ENCODE peak calls at places on chromosomes 4 and X, in six cellular contexts. A is RCC 7860, K is NCI-H226, C is NCI-H345, S is NCI-H1694, E is upper lobe of left lung. I is an unnamed sample.

GRCh38 chrX:30304866-30305265 is 4.3 kb downstream of the NR0B1 start:
- DNase-seq in A (no peak), K (no peak), C (peak), S (no peak), E (no peak), I (no peak)

GRCh38 chr4:31236635-31237173 is 516.5 kb downstream of the PCDH7 start:
- DNase-seq in A (no peak), K (no peak), C (no peak), S (no peak), E (no peak), I (no peak)

GRCh38 chrX:150889131-150889530 is 9.3 kb downstream of the CD99L2 start:
- DNase-seq in A (no peak), K (no peak), C (no peak), S (no peak), E (no peak), I (no peak)

GRCh38 chr4:153166971-153167501 is 37.2 kb upstream of the TRIM2 start:
- DNase-seq in A (peak), K (no peak), C (no peak), S (no peak), E (no peak), I (no peak)

GRCh38 chrX:2707334-2707760 is 16.3 kb downstream of the CD99 start:
- DNase-seq in A (peak), K (peak), C (no peak), S (no peak), E (peak), I (peak)

GRCh38 chrX:47927212-47927611 is 76.6 kb downstream of the ZNF182 start:
- DNase-seq in A (no peak), K (no peak), C (no peak), S (no peak), E (no peak), I (no peak)

GRCh38 chr4:114417214-114417613 is 181.4 kb upstream of the UGT8 start:
- DNase-seq in A (no peak), K (no peak), C (no peak), S (no peak), E (no peak), I (no peak)

GRCh38 chr4:65724973-65725372 is 54.7 kb upstream of the EPHA5 start:
- DNase-seq in A (no peak), K (no peak), C (no peak), S (no peak), E (no peak), I (no peak)

GRCh38 chr4:154720123-154720522 is 23.7 kb upstream of the LRAT start:
- DNase-seq in A (peak), K (no peak), C (no peak), S (no peak), E (no peak), I (no peak)

GRCh38 chr4:13481569-13481968 is 2.6 kb downstream of the RAB28 start:
- DNase-seq in A (peak), K (peak), C (no peak), S (no peak), E (no peak), I (no peak)

GRCh38 chrX:538311-538710 is 92.3 kb upstream of the SHOX start:
- DNase-seq in A (no peak), K (no peak), C (no peak), S (no peak), E (no peak), I (no peak)

GRCh38 chr4:98997176-98997575 is 1.7 kb downstream of the METAP1 start:
- DNase-seq in A (no peak), K (no peak), C (no peak), S (no peak), E (no peak), I (no peak)

GRCh38 chr4:78910612-78911011 is 28.6 kb downstream of the PAQR3 start:
- DNase-seq in A (no peak), K (no peak), C (no peak), S (no peak), E (no peak), I (no peak)

GRCh38 chr4:100842856-100843255 is 325.0 kb upstream of the EMCN start:
- DNase-seq in A (no peak), K (peak), C (no peak), S (no peak), E (no peak), I (no peak)

GRCh38 chr4:56026596-56026995 is 77.9 kb downstream of the CEP135 start:
- DNase-seq in A (peak), K (peak), C (no peak), S (no peak), E (no peak), I (no peak)

GRCh38 chr4:84734037-84734436 is 151.1 kb downstream of the CDS1 start:
- DNase-seq in A (no peak), K (no peak), C (no peak), S (no peak), E (no peak), I (no peak)

GRCh38 chrX:83469551-83469950 is 38.5 kb upstream of the POU3F4 start:
- DNase-seq in A (peak), K (no peak), C (no peak), S (no peak), E (no peak), I (peak)

GRCh38 chr4:107991945-107992625 is 2.4 kb downstream of the HADH start:
- DNase-seq in A (no peak), K (peak), C (no peak), S (no peak), E (no peak), I (no peak)

GRCh38 chr4:177194906-177195305 is 114.8 kb upstream of the NEIL3 start:
- DNase-seq in A (peak), K (no peak), C (no peak), S (no peak), E (no peak), I (no peak)

GRCh38 chr4:173524218-173525117 is 5.6 kb downstream of the HAND2 start:
- DNase-seq in A (no peak), K (no peak), C (no peak), S (no peak), E (no peak), I (no peak)

GRCh38 chrX:114584983-114585842 is 1.3 kb downstream of the HTR2C start:
- DNase-seq in A (no peak), K (no peak), C (no peak), S (no peak), E (no peak), I (no peak)

GRCh38 chr4:1513936-1514483 is 107.8 kb upstream of the NKX1-1 start:
- DNase-seq in A (no peak), K (no peak), C (no peak), S (no peak), E (no peak), I (no peak)

GRCh38 chr4:4783847-4784246 is 75.6 kb upstream of the MSX1 start:
- DNase-seq in A (no peak), K (no peak), C (no peak), S (no peak), E (no peak), I (no peak)

GRCh38 chr4:126799471-126799870 is 833.3 kb upstream of the INTU start:
- DNase-seq in A (no peak), K (no peak), C (no peak), S (no peak), E (no peak), I (no peak)

GRCh38 chr4:38785901-38786402 is 3.2 kb upstream of the TLR10 start:
- DNase-seq in A (no peak), K (no peak), C (no peak), S (no peak), E (peak), I (no peak)

GRCh38 chr4:62543002-62543401 is 1342.9 kb downstream of the ADGRL3 start:
- DNase-seq in A (no peak), K (no peak), C (no peak), S (no peak), E (no peak), I (no peak)

GRCh38 chr4:1856920-1857699 is 1.2 kb upstream of the LETM1 start:
- DNase-seq in A (no peak), K (no peak), C (no peak), S (no peak), E (peak), I (peak)

GRCh38 chrX:13607996-13608365 is 38.6 kb downstream of the EGFL6 start:
- DNase-seq in A (no peak), K (no peak), C (no peak), S (no peak), E (no peak), I (no peak)

GRCh38 chrX:68652327-68652930 is 5.0 kb downstream of the STARD8 start:
- DNase-seq in A (no peak), K (no peak), C (no peak), S (no peak), E (no peak), I (no peak)

GRCh38 chrX:41051303-41051702 is 33.9 kb upstream of the USP9X start:
- DNase-seq in A (no peak), K (no peak), C (no peak), S (no peak), E (no peak), I (no peak)

GRCh38 chr4:6443035-6444023 is 29.1 kb downstream of the PPP2R2C start:
- DNase-seq in A (no peak), K (no peak), C (no peak), S (peak), E (no peak), I (no peak)